ENCODE peak calls at places on chromosome 18, in four cellular contexts. One of them, this sample, is unnamed.

GRCh38 chr18:12686100-12686499 is 16.4 kb downstream of the CEP76 start:
- DNase-seq in HTR-8/SVneo: peak
- DNase-seq in SW480: peak
- DNase-seq in CD8-positive, alpha-beta T cell: no peak
- DNase-seq in this sample: no peak

GRCh38 chr18:12278765-12279682 is 24.9 kb downstream of the CIDEA start:
- DNase-seq in CD8-positive, alpha-beta T cell: no peak
- DNase-seq in SW480: no peak
- DNase-seq in HTR-8/SVneo: peak
- DNase-seq in this sample: peak

GRCh38 chr18:37380546-37381110 is 185.0 kb downstream of the CELF4 start:
- DNase-seq in CD8-positive, alpha-beta T cell: no peak
- DNase-seq in HTR-8/SVneo: no peak
- DNase-seq in SW480: no peak
- DNase-seq in this sample: no peak

GRCh38 chr18:34821669-34822210 is 111.6 kb downstream of the DTNA start:
- DNase-seq in HTR-8/SVneo: no peak
- DNase-seq in CD8-positive, alpha-beta T cell: no peak
- DNase-seq in SW480: no peak
- DNase-seq in this sample: no peak

GRCh38 chr18:36158261-36158867 is 28.7 kb downstream of the ELP2 start:
- DNase-seq in SW480: no peak
- DNase-seq in HTR-8/SVneo: no peak
- DNase-seq in CD8-positive, alpha-beta T cell: no peak
- DNase-seq in this sample: no peak

GRCh38 chr18:36131692-36132483 is 2.2 kb downstream of the ELP2 start:
- DNase-seq in CD8-positive, alpha-beta T cell: no peak
- DNase-seq in HTR-8/SVneo: no peak
- DNase-seq in SW480: no peak
- DNase-seq in this sample: no peak

GRCh38 chr18:26536664-26537063 is 11.7 kb downstream of the KCTD1 start:
- DNase-seq in CD8-positive, alpha-beta T cell: no peak
- DNase-seq in HTR-8/SVneo: no peak
- DNase-seq in SW480: no peak
- DNase-seq in this sample: no peak

GRCh38 chr18:76383636-76384035 is 111.4 kb downstream of the ZNF516 start:
- DNase-seq in HTR-8/SVneo: no peak
- DNase-seq in CD8-positive, alpha-beta T cell: no peak
- DNase-seq in SW480: no peak
- DNase-seq in this sample: no peak

GRCh38 chr18:62281684-62282083 is 43.4 kb upstream of the TNFRSF11A start:
- DNase-seq in SW480: no peak
- DNase-seq in CD8-positive, alpha-beta T cell: no peak
- DNase-seq in HTR-8/SVneo: no peak
- DNase-seq in this sample: no peak

GRCh38 chr18:24022141-24022540 is 7.6 kb downstream of the TTC39C start:
- DNase-seq in CD8-positive, alpha-beta T cell: no peak
- DNase-seq in SW480: no peak
- DNase-seq in HTR-8/SVneo: no peak
- DNase-seq in this sample: no peak

GRCh38 chr18:59881728-59882685 is 17.8 kb upstream of the PMAIP1 start:
- DNase-seq in SW480: peak
- DNase-seq in CD8-positive, alpha-beta T cell: no peak
- DNase-seq in HTR-8/SVneo: no peak
- DNase-seq in this sample: no peak

GRCh38 chr18:48027401-48027931 is 97.0 kb upstream of the SMAD2 start:
- DNase-seq in SW480: no peak
- DNase-seq in CD8-positive, alpha-beta T cell: no peak
- DNase-seq in HTR-8/SVneo: no peak
- DNase-seq in this sample: no peak